ENCODE peak calls at places on chromosome 1, in nine cellular contexts. Y is stimulated activated CD4-positive, alpha-beta T cell treated with anti-CD3 and anti-CD28 coated beads, Interleukin-1b, Interleukin-23, amount 100 ng/mL, for 48 hours; W is germinal center; J is endothelial cell; V is retina; B is EL; R is cerebellar cortex; H is amniotic stem cell; K is NCI-H774. O is an unnamed sample.

GRCh38 chr1:83033682-83034081 is 965.2 kb downstream of the TTLL7 start:
- DNase-seq in Y (no peak), W (no peak), J (no peak), V (no peak), B (peak; percentile 49), R (no peak), H (no peak), K (no peak), O (no peak)

GRCh38 chr1:91697322-91698260 is 188.4 kb downstream of the TGFBR3 start:
- DNase-seq in Y (peak; percentile 68), W (no peak), J (no peak), V (no peak), B (peak; percentile 14), R (no peak), H (no peak), K (no peak), O (peak; percentile 55)

GRCh38 chr1:240998441-240999015 is 358.5 kb downstream of the RGS7 start:
- DNase-seq in Y (no peak), W (no peak), J (no peak), V (no peak), B (no peak), R (no peak), H (no peak), K (no peak), O (no peak)

GRCh38 chr1:211808475-211808874 is 22.1 kb downstream of the LPGAT1 start:
- DNase-seq in Y (no peak), W (no peak), J (no peak), V (no peak), B (no peak), R (no peak), H (no peak), K (no peak), O (no peak)

GRCh38 chr1:91753878-91754277 is 132.1 kb downstream of the TGFBR3 start:
- DNase-seq in Y (no peak), W (no peak), J (no peak), V (no peak), B (no peak), R (no peak), H (no peak), K (no peak), O (no peak)

GRCh38 chr1:242890211-242890741 is 364.8 kb downstream of the CEP170 start:
- DNase-seq in Y (no peak), W (no peak), J (peak; percentile 83), V (peak; percentile 71), B (peak; percentile 2), R (peak; percentile 12), H (no peak), K (no peak), O (no peak)

GRCh38 chr1:227300682-227301081 is 17.6 kb downstream of the CDC42BPA start:
- DNase-seq in Y (no peak), W (no peak), J (no peak), V (no peak), B (no peak), R (no peak), H (no peak), K (no peak), O (no peak)

GRCh38 chr1:43123031-43123430 is 49.1 kb downstream of the EBNA1BP2 start:
- DNase-seq in Y (no peak), W (no peak), J (no peak), V (no peak), B (no peak), R (no peak), H (no peak), K (no peak), O (no peak)

GRCh38 chr1:70353641-70354331 is 736 bp downstream of the ANKRD13C start:
- DNase-seq in Y (peak; percentile 46), W (peak; percentile 52), J (peak; percentile 30), V (no peak), B (peak; percentile 84), R (peak; percentile 23), H (peak; percentile 33), K (no peak), O (no peak)

GRCh38 chr1:204977327-204977726 is 65.7 kb upstream of the CNTN2 start:
- DNase-seq in Y (no peak), W (no peak), J (no peak), V (no peak), B (no peak), R (no peak), H (no peak), K (no peak), O (no peak)

GRCh38 chr1:202305168-202305567 is 36.6 kb downstream of the UBE2T start:
- DNase-seq in Y (no peak), W (no peak), J (no peak), V (no peak), B (no peak), R (no peak), H (no peak), K (no peak), O (no peak)

GRCh38 chr1:85580046-85580411 is 532 bp upstream of the CCN1 start:
- DNase-seq in Y (no peak), W (no peak), J (peak; percentile 29), V (no peak), B (peak; percentile 84), R (peak; percentile 56), H (no peak), K (no peak), O (no peak)

GRCh38 chr1:204070895-204071294 is 2.0 kb upstream of the SOX13 start:
- DNase-seq in Y (no peak), W (no peak), J (no peak), V (no peak), B (no peak), R (no peak), H (no peak), K (no peak), O (no peak)

O was measured in naive thymus-derived CD8-positive, alpha-beta T cell.